ENCODE peak calls at places on chromosomes 4 and X, in seven cellular contexts. I, S, Z, L, Q, T and C are unnamed samples.

GRCh38 chr4:95087657-95088455 is 330.1 kb downstream of the BMPR1B start:
- DNase-seq in I (peak; percentile 19), S (peak; percentile 7), Z (no peak), L (peak; percentile 68), Q (peak; percentile 47), T (no peak), C (no peak)

GRCh38 chrX:56248492-56248891 is 16.3 kb downstream of the KLF8 start:
- DNase-seq in I (peak; percentile 54), S (peak; percentile 29), Z (peak; percentile 60), L (peak; percentile 25), Q (peak; percentile 2), T (no peak), C (peak; percentile 52)

GRCh38 chr4:59553739-59554126 is 1646.4 kb upstream of the ADGRL3 start:
- DNase-seq in I (peak; percentile 32), S (no peak), Z (no peak), L (no peak), Q (peak; percentile 52), T (no peak), C (no peak)

GRCh38 chr4:72984351-72984750 is 85.2 kb downstream of the COX18 start:
- DNase-seq in I (no peak), S (no peak), Z (no peak), L (no peak), Q (no peak), T (no peak), C (no peak)

GRCh38 chr4:26987191-26987590 is 126.5 kb downstream of the STIM2 start:
- DNase-seq in I (no peak), S (no peak), Z (no peak), L (no peak), Q (no peak), T (no peak), C (no peak)

GRCh38 chr4:144579411-144580020 is 66.4 kb upstream of the HHIP start:
- DNase-seq in I (peak; percentile 57), S (no peak), Z (no peak), L (peak; percentile 71), Q (peak; percentile 61), T (no peak), C (no peak)

GRCh38 chr4:7823416-7823824 is 116.2 kb downstream of the AFAP1 start:
- DNase-seq in I (peak; percentile 68), S (no peak), Z (no peak), L (no peak), Q (no peak), T (no peak), C (no peak)

GRCh38 chr4:90328558-90328957 is 201.4 kb downstream of the CCSER1 start:
- DNase-seq in I (peak; percentile 24), S (no peak), Z (peak; percentile 42), L (peak; percentile 4), Q (peak; percentile 1), T (no peak), C (no peak)

GRCh38 chr4:1410491-1411325 is 4.5 kb upstream of the NKX1-1 start:
- DNase-seq in I (peak; percentile 29), S (peak; percentile 87), Z (peak; percentile 97), L (peak; percentile 16), Q (peak; percentile 10), T (no peak), C (peak; percentile 66)

GRCh38 chr4:8376361-8377102 is 64.0 kb downstream of the ACOX3 start:
- DNase-seq in I (no peak), S (no peak), Z (no peak), L (no peak), Q (no peak), T (no peak), C (no peak)

GRCh38 chr4:88219099-88219498 is 60.7 kb upstream of the ABCG2 start:
- DNase-seq in I (peak; percentile 61), S (peak; percentile 36), Z (peak; percentile 53), L (peak; percentile 56), Q (peak; percentile 30), T (no peak), C (peak; percentile 45)

GRCh38 chr4:2793920-2794706 is 1.2 kb downstream of the SH3BP2 start:
- DNase-seq in I (no peak), S (no peak), Z (peak; percentile 25), L (no peak), Q (no peak), T (peak; percentile 44), C (no peak)

GRCh38 chr4:137819964-137820383 is 287.7 kb upstream of the PCDH18 start:
- DNase-seq in I (peak; percentile 63), S (peak; percentile 6), Z (peak; percentile 72), L (peak; percentile 65), Q (peak; percentile 36), T (no peak), C (peak; percentile 14)

GRCh38 chr4:189117426-189117825 is 823.2 kb upstream of the FRG1 start:
- DNase-seq in I (peak; percentile 25), S (no peak), Z (peak; percentile 14), L (peak; percentile 13), Q (no peak), T (no peak), C (no peak)
- TF ChIP-seq CTCF in I (peak; percentile 12), S (no peak), Z (peak; percentile 22), L (peak; percentile 23), Q (no peak), T (no peak), C (no peak)

DNA sequence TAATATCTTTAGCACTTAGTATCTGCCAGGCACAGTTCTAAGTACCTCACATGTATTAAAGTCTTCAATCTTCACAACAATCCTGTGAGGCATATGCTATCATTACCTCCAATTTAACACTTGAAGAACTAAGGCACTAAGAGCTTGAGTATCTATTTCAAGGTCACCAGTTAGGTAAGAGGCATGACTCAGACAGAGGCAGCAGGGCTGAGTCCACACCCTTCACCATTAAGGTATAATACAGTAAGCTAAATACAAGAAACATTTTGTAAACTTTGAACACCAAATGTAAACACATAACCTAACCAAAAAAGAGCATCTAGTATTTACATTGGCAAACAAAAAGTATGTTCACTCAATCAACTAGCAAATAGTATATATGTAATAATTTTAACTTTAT is 1410.9 kb downstream of the PCDH18 start:
- DNase-seq in I (no peak), S (no peak), Z (no peak), L (no peak), Q (no peak), T (no peak), C (no peak)
- TF ChIP-seq CTCF in I (no peak), S (no peak), Z (no peak), L (no peak), Q (no peak), T (no peak), C (no peak)

DNA sequence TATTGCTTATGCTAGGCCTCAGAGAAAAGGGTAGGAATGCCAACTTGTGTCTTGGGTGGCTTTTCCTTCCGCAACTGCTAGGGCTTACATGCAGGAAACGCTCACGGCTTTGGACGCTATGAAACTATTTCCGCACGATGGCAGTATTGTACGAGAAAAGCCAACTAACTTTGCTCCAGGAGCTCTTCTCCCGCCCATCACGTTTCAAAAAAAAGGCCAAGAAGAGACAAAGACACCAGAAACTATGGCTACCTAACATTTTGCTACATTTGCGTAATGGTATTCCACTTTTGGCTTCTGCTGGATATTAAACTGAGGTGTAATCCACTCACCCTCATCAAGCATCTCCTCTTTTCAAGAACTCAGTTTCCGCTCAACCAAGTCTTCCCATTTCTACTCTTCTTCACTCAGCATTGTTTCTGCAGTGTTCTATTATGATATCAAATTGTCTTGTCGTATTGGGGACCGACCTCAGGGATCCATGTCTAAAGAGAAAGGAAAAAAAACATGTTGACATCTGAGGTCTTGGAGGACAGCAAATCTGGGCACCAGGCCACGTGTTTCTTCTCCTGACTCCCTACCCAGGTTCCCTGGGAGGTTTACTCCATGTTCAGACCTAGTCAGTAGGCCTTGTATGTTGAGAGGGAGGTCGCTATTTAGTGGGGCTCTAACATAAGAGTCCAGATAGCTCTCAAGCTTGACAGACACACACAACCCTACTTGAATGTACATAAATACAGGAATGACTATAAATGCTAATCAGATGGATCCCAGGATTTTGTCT is 239.4 kb upstream of the STK26 start:
- DNase-seq in I (peak; percentile 91), S (no peak), Z (no peak), L (peak; percentile 89), Q (peak; percentile 64), T (no peak), C (no peak)
- TF ChIP-seq CTCF in I (peak; percentile 49), S (no peak), Z (no peak), L (peak; percentile 72), Q (no peak), T (peak; percentile 70), C (peak; percentile 62)

DNA sequence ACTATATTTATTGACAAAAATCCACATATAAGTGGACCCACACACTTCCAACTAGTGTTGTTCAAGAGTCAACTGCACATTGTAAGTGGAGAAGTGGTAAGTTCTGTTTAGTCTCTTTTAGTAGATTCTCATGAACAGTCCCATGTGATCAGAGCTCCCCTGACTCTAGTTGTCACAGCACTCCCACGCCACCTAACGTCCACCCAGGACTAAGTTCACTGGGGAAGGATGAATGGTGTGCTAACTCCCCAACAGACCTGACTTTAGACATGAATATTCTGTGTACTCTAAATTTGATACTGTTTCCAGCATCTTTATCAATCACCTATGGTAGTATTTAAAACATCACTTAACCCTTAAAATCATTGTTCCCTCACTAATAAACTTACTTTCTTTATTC is 59.8 kb downstream of the PACRGL start:
- DNase-seq in I (peak; percentile 3), S (peak; percentile 38), Z (peak; percentile 7), L (no peak), Q (no peak), T (no peak), C (no peak)
- TF ChIP-seq CTCF in I (peak; percentile 9), S (peak; percentile 41), Z (peak; percentile 39), L (no peak), Q (no peak), T (no peak), C (no peak)

DNA sequence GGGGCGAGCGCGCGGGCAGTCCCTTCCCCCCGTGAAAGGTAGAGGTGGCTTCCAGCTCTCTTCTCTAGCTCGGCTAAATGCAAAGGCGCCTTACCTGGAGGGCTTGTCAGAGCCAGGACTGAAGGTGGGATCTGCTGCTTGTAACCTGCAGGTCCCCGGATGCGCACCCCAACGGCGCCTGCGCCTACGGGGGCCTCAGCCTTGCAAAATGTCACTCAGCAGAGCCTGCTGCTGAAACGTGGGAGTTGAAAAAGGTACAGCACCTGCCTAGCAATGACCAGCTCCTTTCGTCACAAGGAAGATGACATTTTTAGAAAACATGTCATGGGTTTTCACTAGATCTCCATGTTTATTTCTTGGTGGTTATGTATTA is 583 bp downstream of the ABHD18 start:
- DNase-seq in I (peak; percentile 12), S (peak; percentile 62), Z (no peak), L (peak; percentile 20), Q (peak; percentile 5), T (no peak), C (peak; percentile 72)
- TF ChIP-seq CTCF in I (no peak), S (no peak), Z (no peak), L (no peak), Q (no peak), T (no peak), C (no peak)

DNA sequence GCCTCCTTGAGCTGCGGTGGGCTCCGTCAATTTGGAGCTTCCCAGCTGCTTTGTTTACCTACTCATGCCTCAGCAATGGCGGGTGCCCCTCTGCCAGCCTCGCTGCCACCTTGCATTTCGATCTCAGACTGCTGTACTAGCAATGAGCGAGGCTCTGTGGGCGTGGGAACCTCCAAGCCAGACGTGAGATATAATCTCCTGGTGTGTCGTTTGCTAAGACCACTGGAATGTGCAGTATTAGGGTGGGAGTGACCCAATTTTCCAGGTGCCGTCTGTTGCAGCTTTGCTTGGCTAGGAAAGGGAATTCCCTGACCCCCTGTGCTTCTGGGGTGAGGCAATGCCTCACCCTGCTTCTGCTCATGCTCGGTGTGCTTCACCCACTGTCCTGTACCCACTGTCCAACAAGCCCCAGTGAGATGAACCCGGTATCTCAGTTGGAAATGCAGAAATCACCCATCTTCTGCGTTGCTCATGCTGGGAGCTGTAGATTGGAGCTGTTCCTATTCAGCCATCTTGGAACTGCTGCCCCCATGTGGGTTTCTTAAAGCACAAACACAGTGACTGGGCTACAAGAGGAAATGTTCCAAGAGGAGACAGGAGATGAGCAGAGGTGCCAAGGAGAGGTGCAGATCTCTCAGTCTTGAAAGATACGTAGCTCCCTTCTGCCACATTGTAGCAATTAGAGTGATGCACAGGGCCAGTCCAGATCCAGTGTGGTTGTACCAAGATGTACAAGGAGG is 193.0 kb upstream of the IGFBP7 start:
- DNase-seq in I (peak; percentile 2), S (no peak), Z (no peak), L (no peak), Q (peak; percentile 25), T (no peak), C (no peak)
- TF ChIP-seq CTCF in I (no peak), S (no peak), Z (peak; percentile 32), L (no peak), Q (no peak), T (peak; percentile 44), C (no peak)